ENCODE peak calls at places on chromosomes 6 and 20, in eight cellular contexts. N is NCI-H2081; Z is EL; A is CD4-positive, CD25-positive, alpha-beta regulatory T cell; G is stimulated activated CD4-positive, alpha-beta T cell treated with anti-CD3 and anti-CD28 coated beads, Interleukin-2, amount 100 ng/mL, for 24 hours; K is iPS-NIHi11; X is left ventricle myocardium superior; D is activated CD8-positive, alpha-beta memory T cell treated with anti-CD3 and anti-CD28 coated beads for 48 hours. U is an unnamed sample.

GRCh38 chr6:5084787-5085637 is at the start of gene PPP1R3G:
- DNase-seq in N (peak), K (peak), X (peak), D (no peak), G (no peak), A (no peak), Z (peak), U (peak)

GRCh38 chr6:75526502-75527127 is 33.0 kb upstream of the FILIP1 start:
- DNase-seq in X (no peak), A (peak), K (peak), D (peak), N (peak), G (peak), Z (peak), U (peak)

GRCh38 chr6:5208039-5208438 is 52.7 kb downstream of the LYRM4 start:
- DNase-seq in D (no peak), X (no peak), K (no peak), G (no peak), N (no peak), A (no peak), Z (peak), U (no peak)

GRCh38 chr20:37526238-37526838 is 1.3 kb downstream of the BLCAP start:
- DNase-seq in G (no peak), N (peak), D (no peak), A (no peak), K (peak), Z (peak), X (peak), U (peak)

GRCh38 chr6:104601008-104601745 is 258.5 kb downstream of the HACE1 start:
- DNase-seq in G (no peak), X (no peak), A (no peak), D (no peak), K (no peak), N (no peak), Z (peak), U (no peak)

GRCh38 chr6:108497883-108498282 is 62.8 kb upstream of the FOXO3 start:
- DNase-seq in D (no peak), N (no peak), X (no peak), Z (peak), G (no peak), A (no peak), K (peak), U (peak)

GRCh38 chr6:147310511-147310910 is 106.3 kb downstream of the STXBP5 start:
- DNase-seq in X (no peak), Z (no peak), A (no peak), D (no peak), N (no peak), G (no peak), K (no peak), U (no peak)

GRCh38 chr20:57381596-57382503 is 9.3 kb upstream of the RBM38 start:
- DNase-seq in D (peak), A (peak), Z (peak), G (peak), K (peak), X (peak), N (peak), U (peak)

GRCh38 chr6:73878403-73878802 is 182.4 kb downstream of the CD109 start:
- DNase-seq in N (no peak), X (no peak), A (no peak), K (no peak), Z (no peak), G (no peak), D (no peak), U (no peak)

GRCh38 chr6:85452441-85452881 is 2.6 kb downstream of the NT5E start:
- DNase-seq in K (no peak), G (no peak), N (no peak), X (no peak), Z (peak), A (no peak), D (no peak), U (no peak)

GRCh38 chr20:3340443-3340842 is 67.0 kb downstream of the DNAAF9 start:
- DNase-seq in D (no peak), N (no peak), K (no peak), Z (no peak), X (peak), G (no peak), A (no peak), U (no peak)

U was measured in ELF-1.